ENCODE peak calls at places on chromosomes 5 and 9, in eight cellular contexts. R, L, N, I, J, A, S and B are unnamed samples.

GRCh38 chr9:76032652-76033373 is 142.3 kb downstream of the PCSK5 start:
- DNase-seq in R (no peak), L (no peak), N (no peak), I (no peak), J (no peak), A (no peak), S (no peak), B (no peak)

GRCh38 chr5:142769251-142769792 is 855 bp upstream of the ARHGAP26 start:
- DNase-seq in R (no peak), L (no peak), N (no peak), I (no peak), J (no peak), A (no peak), S (no peak), B (no peak)

GRCh38 chr5:104267282-104268015 is 704.9 kb upstream of the NUDT12 start:
- DNase-seq in R (no peak), L (no peak), N (no peak), I (no peak), J (no peak), A (no peak), S (no peak), B (no peak)

GRCh38 chr9:26975728-26976707 is 19.8 kb downstream of the IFT74 start:
- DNase-seq in R (no peak), L (peak), N (peak), I (no peak), J (no peak), A (peak), S (no peak), B (no peak)

GRCh38 chr5:120538149-120538548 is 74.0 kb downstream of the PRR16 start:
- DNase-seq in R (no peak), L (peak), N (no peak), I (no peak), J (no peak), A (peak), S (no peak), B (no peak)

GRCh38 chr9:126723807-126724172 is 81.0 kb upstream of the ZBTB43 start:
- DNase-seq in R (no peak), L (no peak), N (no peak), I (no peak), J (peak), A (no peak), S (no peak), B (no peak)

GRCh38 chr9:114680266-114681011 is 1.6 kb downstream of the TEX48 start:
- DNase-seq in R (no peak), L (peak), N (no peak), I (no peak), J (no peak), A (peak), S (no peak), B (no peak)

GRCh38 chr5:16957305-16958165 is 21.4 kb upstream of the MYO10 start:
- DNase-seq in R (no peak), L (peak), N (no peak), I (no peak), J (no peak), A (peak), S (no peak), B (no peak)

GRCh38 chr5:145237843-145238242 is 597.3 kb downstream of the PRELID2 start:
- DNase-seq in R (no peak), L (no peak), N (peak), I (no peak), J (no peak), A (peak), S (peak), B (no peak)

GRCh38 chr9:105968811-105969466 is 274.6 kb downstream of the TMEM38B start:
- DNase-seq in R (no peak), L (no peak), N (no peak), I (no peak), J (no peak), A (no peak), S (no peak), B (no peak)

GRCh38 chr5:132737982-132738770 is 830 bp upstream of the KIF3A start:
- DNase-seq in R (no peak), L (no peak), N (no peak), I (no peak), J (no peak), A (no peak), S (no peak), B (no peak)

GRCh38 chr5:16492398-16493175 is 27.0 kb upstream of the ZNF622 start:
- DNase-seq in R (no peak), L (no peak), N (no peak), I (no peak), J (no peak), A (peak), S (no peak), B (no peak)

GRCh38 chr9:133067813-133068212 is 6.0 kb downstream of the CEL start:
- DNase-seq in R (no peak), L (no peak), N (no peak), I (no peak), J (peak), A (no peak), S (no peak), B (no peak)

GRCh38 chr5:86461169-86461956 is 156.4 kb upstream of the COX7C start:
- DNase-seq in R (no peak), L (no peak), N (no peak), I (no peak), J (no peak), A (no peak), S (no peak), B (no peak)

GRCh38 chr9:123267481-123268239 is 726 bp downstream of the STRBP start:
- DNase-seq in R (no peak), L (no peak), N (no peak), I (no peak), J (peak), A (no peak), S (peak), B (peak)

DNA sequence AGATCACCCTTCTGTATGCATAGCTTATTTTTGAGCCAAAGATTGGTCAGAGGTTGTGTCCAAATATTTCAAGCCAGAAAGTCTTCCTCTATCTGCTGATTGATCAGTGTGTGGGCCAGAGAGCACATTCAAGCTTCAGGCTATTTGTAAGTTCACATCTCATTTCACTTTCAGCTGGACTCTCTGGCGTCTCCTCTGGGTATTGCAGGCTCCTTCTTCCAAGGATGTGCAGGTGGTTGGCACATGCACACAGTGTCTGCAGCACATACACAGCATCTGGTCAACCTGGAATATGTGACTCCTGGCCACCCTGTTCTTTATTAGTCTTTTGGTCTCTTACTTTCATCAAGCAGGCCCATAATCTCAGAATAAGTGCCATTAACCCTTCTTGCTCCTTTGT is 516.1 kb downstream of the ANXA1 start:
- DNase-seq in R (no peak), L (no peak), N (no peak), I (no peak), J (no peak), A (peak), S (no peak), B (no peak)
- TF ChIP-seq CTCF in R (no peak), L (peak), N (peak), I (no peak), J (no peak), A (peak), S (no peak), B (no peak)

GRCh38 chr9:38334234-38334633 is 58.3 kb upstream of the ALDH1B1 start:
- DNase-seq in R (no peak), L (no peak), N (no peak), I (no peak), J (no peak), A (no peak), S (no peak), B (no peak)
- TF ChIP-seq CTCF in R (no peak), L (peak), N (peak), I (no peak), J (peak), A (peak), S (peak), B (no peak)

GRCh38 chr9:69204869-69205268 is 30.8 kb downstream of the TJP2 start:
- DNase-seq in R (no peak), L (peak), N (no peak), I (no peak), J (peak), A (peak), S (no peak), B (no peak)

GRCh38 chr9:69206047-69206446 is 32.0 kb downstream of the TJP2 start:
- DNase-seq in R (no peak), L (no peak), N (no peak), I (no peak), J (no peak), A (no peak), S (no peak), B (no peak)

GRCh38 chr9:69211424-69212036 is 37.5 kb downstream of the TJP2 start:
- DNase-seq in R (no peak), L (no peak), N (no peak), I (no peak), J (no peak), A (no peak), S (no peak), B (no peak)

GRCh38 chr9:69204378-69204777 is 30.3 kb downstream of the TJP2 start:
- DNase-seq in R (no peak), L (no peak), N (no peak), I (no peak), J (no peak), A (no peak), S (no peak), B (no peak)

GRCh38 chr9:69207503-69207902 is 33.4 kb downstream of the TJP2 start:
- DNase-seq in R (no peak), L (no peak), N (no peak), I (no peak), J (no peak), A (no peak), S (no peak), B (no peak)
- TF ChIP-seq CTCF in R (no peak), L (no peak), N (no peak), I (no peak), J (no peak), A (no peak), S (no peak), B (no peak)

GRCh38 chr9:72139233-72139632 is 10.0 kb upstream of the GDA start:
- DNase-seq in R (no peak), L (no peak), N (no peak), I (no peak), J (no peak), A (no peak), S (no peak), B (no peak)

GRCh38 chr9:72141484-72141883 is 7.8 kb upstream of the GDA start:
- DNase-seq in R (no peak), L (no peak), N (no peak), I (no peak), J (no peak), A (no peak), S (no peak), B (no peak)

GRCh38 chr9:72137697-72138365 is 11.4 kb upstream of the GDA start:
- DNase-seq in R (no peak), L (no peak), N (no peak), I (no peak), J (no peak), A (no peak), S (no peak), B (no peak)

GRCh38 chr9:72145093-72145492 is 4.1 kb upstream of the GDA start:
- DNase-seq in R (no peak), L (no peak), N (no peak), I (no peak), J (no peak), A (no peak), S (no peak), B (no peak)

GRCh38 chr9:72140582-72140981 is 8.7 kb upstream of the GDA start:
- DNase-seq in R (no peak), L (no peak), N (no peak), I (no peak), J (no peak), A (no peak), S (no peak), B (no peak)
- TF ChIP-seq CTCF in R (no peak), L (no peak), N (no peak), I (no peak), J (no peak), A (no peak), S (no peak), B (no peak)

DNA sequence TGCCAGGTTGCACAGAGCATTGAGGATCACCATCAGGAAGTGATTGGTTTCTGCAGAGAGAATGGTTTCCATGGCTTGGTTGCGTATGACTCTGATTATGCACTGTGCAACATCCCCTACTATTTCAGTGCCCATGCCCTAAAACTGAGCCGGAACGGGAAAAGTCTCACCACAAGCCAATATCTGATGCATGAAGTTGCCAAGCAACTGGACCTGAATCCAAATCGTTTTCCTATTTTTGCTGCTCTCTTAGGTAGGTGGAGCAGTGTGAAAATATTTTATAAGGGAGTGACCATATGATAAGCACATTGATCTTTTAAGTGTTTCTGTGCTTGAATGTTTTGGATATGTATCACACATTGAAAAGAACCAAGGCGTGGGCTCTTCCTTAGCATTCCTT is 17.8 kb upstream of the FAM120AOS start:
- DNase-seq in R (no peak), L (no peak), N (no peak), I (no peak), J (no peak), A (no peak), S (no peak), B (no peak)
- TF ChIP-seq CTCF in R (no peak), L (no peak), N (no peak), I (no peak), J (no peak), A (no peak), S (no peak), B (no peak)